ENCODE peak calls at places on chromosomes 13 and 19, in five cellular contexts. G is HCT116, R is HepG2, M is H1, W is SK-N-SH. L is an unnamed sample.

GRCh38 chr19:51469629-51470028 is 8.7 kb upstream of the CEACAM18 start:
- DNase-seq in G (no peak), R (no peak), M (no peak), W (no peak), L (no peak)

GRCh38 chr13:33524086-33524485 is 238.5 kb upstream of the STARD13 start:
- DNase-seq in G (no peak), R (no peak), M (no peak), W (no peak), L (peak; percentile 63)

GRCh38 chr13:43783820-43784219 is 3.0 kb downstream of the ENOX1 start:
- DNase-seq in G (no peak), R (no peak), M (no peak), W (peak; percentile 56), L (no peak)

GRCh38 chr19:48510421-48511268 is 990 bp downstream of the LMTK3 start:
- DNase-seq in G (no peak), R (no peak), M (peak; percentile 94), W (peak; percentile 80), L (no peak)

GRCh38 chr19:53868091-53868891 is 608 bp downstream of the MYADM start:
- DNase-seq in G (no peak), R (peak; percentile 47), M (peak; percentile 71), W (peak; percentile 67), L (peak; percentile 34)

GRCh38 chr19:33438987-33439781 is 65.7 kb downstream of the CEBPG start:
- DNase-seq in G (no peak), R (no peak), M (no peak), W (no peak), L (no peak)

GRCh38 chr19:4732680-4733114 is 9.1 kb upstream of the DPP9 start:
- DNase-seq in G (peak; percentile 58), R (peak; percentile 63), M (peak; percentile 66), W (peak; percentile 87), L (peak; percentile 81)

GRCh38 chr19:31285744-31286143 is 63.5 kb downstream of the TSHZ3 start:
- DNase-seq in G (no peak), R (no peak), M (no peak), W (no peak), L (no peak)

GRCh38 chr19:38073806-38074685 is 150.0 kb downstream of the DPF1 start:
- DNase-seq in G (no peak), R (peak; percentile 67), M (peak; percentile 65), W (peak; percentile 69), L (peak; percentile 43)

GRCh38 chr19:44019498-44019897 is 5.7 kb upstream of the ZNF222 start:
- DNase-seq in G (no peak), R (no peak), M (no peak), W (no peak), L (no peak)

GRCh38 chr19:42528354-42529247 is at the start of gene CEACAM1:
- DNase-seq in G (no peak), R (peak; percentile 75), M (peak; percentile 43), W (no peak), L (peak; percentile 59)

GRCh38 chr19:16449330-16449961 is 22.3 kb downstream of the EPS15L1 start:
- DNase-seq in G (no peak), R (no peak), M (no peak), W (no peak), L (no peak)

GRCh38 chr19:5246554-5247155 is 94.0 kb downstream of the PTPRS start:
- DNase-seq in G (no peak), R (no peak), M (no peak), W (no peak), L (no peak)

GRCh38 chr13:40186041-40186440 is 480.4 kb downstream of the FOXO1 start:
- DNase-seq in G (no peak), R (no peak), M (no peak), W (no peak), L (no peak)

GRCh38 chr19:30444253-30444671 is 72.1 kb downstream of the ZNF536 start:
- DNase-seq in G (no peak), R (no peak), M (no peak), W (no peak), L (no peak)

GRCh38 chr19:12270854-12271253 is 23.8 kb downstream of the ZNF44 start:
- DNase-seq in G (no peak), R (no peak), M (no peak), W (no peak), L (no peak)

GRCh38 chr19:38250821-38251563 is 5.2 kb downstream of the PPP1R14A start:
- DNase-seq in G (no peak), R (peak; percentile 82), M (peak; percentile 70), W (no peak), L (no peak)

GRCh38 chr13:28819748-28820098 is 416 bp upstream of the MTUS2 start:
- DNase-seq in G (no peak), R (peak; percentile 9), M (peak; percentile 92), W (peak; percentile 85), L (peak; percentile 65)

GRCh38 chr19:46492841-46493235 is 2.8 kb downstream of the PNMA8B start:
- DNase-seq in G (no peak), R (no peak), M (no peak), W (peak; percentile 50), L (no peak)

GRCh38 chr13:92566767-92567166 is 659.8 kb upstream of the GPC6 start:
- DNase-seq in G (no peak), R (no peak), M (no peak), W (no peak), L (no peak)

GRCh38 chr19:572891-573825 is 762 bp downstream of the BSG start:
- DNase-seq in G (no peak), R (no peak), M (no peak), W (peak; percentile 69), L (peak; percentile 56)

DNA sequence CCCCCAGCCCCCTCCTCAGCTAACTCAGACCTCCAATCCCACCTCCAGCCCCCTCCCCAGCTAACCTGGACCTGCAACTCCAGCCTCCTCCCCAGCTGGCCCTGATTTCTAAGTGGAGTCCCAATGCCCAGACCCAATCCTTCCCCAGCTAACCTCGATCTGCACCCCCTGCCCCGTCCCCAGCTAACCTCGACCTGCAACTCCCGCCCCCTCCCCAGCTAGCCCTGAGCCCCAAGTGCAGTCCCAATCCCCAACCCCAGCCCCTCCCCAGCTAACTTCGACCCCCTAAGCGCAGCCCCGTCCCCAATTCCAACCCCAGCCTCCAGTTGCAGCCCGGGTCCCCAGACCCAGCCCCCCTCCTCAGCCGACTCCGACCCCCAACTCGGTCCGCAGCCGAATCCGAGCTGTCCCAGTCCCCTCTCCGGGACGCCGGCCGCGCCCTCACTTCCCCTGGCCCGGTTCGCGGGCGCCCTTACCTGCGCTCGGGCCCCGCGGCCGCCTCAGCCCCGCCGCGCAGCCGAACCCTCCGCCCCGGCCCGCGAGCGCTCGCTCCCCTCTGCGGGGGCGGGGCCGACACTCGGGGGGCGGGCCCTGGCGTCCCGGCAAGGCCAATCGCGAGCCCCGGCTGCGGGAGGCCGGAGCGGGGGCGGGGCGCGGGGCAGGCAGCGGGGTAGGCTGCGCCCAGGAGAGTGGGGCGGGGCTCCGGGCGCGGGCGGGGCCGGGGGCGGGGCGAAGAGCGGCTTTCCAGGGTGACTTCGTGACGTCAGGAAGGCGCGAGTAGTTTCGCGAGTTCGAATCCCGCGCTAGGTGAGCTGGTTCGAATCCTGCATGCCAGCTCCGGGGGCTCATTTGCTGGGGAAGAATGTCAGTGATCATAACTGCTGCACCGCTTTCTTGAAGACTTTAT is at the start of gene GNG7:
- DNase-seq in G (peak; percentile 68), R (peak; percentile 78), M (peak; percentile 96), W (peak; percentile 100), L (peak; percentile 93)
- TF ChIP-seq JUND in G (no peak), R (no peak), M (no peak), W (no peak), L (no peak)

DNA sequence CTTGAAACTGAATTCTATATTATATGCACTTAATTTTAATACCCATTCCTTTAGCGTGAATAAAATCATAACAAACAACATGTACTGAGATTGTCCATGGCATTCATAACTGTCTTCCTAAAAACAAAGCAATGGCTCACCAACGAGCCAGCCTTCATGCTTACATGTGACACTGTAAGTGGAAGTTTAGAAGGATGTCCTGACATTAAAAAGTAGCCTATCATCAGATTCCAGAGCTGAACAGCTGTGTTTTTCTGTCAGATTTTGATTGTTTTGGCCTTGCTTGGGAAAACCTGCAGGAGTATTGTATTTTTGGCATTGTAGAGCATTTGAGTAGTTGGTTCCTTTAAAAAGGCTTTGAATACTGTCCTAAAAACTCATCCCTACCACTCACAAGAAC is 21.3 kb downstream of the ANKRD10 start:
- DNase-seq in G (no peak), R (no peak), M (no peak), W (no peak), L (no peak)
- TF ChIP-seq JUND in G (no peak), R (no peak), M (no peak), W (no peak), L (no peak)

DNA sequence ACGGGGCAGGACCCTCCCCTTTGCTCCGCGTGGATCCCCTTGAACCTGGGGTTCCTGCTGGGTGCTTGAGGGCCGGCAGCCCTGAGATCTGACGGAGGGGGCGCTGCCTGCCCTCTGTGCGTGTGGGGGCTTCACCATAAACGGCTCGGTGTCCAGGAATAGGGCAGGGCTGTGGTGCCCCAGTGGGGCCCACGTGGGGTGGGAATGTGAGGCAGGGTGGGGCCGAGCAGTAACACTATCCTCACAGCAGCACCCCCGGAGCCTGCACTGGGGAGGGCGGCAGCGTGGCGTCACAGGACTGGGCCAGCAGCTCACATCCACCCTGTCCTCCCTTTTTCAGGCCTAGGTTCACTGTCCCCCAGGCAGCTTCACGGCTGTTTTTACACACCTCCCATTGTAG is 38.0 kb downstream of the GAS6 start:
- DNase-seq in G (no peak), R (no peak), M (no peak), W (no peak), L (no peak)
- TF ChIP-seq JUND in G (no peak), R (no peak), M (no peak), W (no peak), L (no peak)

GRCh38 chr13:111219306-111219705 is 101.1 kb upstream of the TEX29 start:
- DNase-seq in G (no peak), R (no peak), M (no peak), W (no peak), L (no peak)
- TF ChIP-seq JUND in G (no peak), R (no peak), M (no peak), W (no peak), L (no peak)

DNA sequence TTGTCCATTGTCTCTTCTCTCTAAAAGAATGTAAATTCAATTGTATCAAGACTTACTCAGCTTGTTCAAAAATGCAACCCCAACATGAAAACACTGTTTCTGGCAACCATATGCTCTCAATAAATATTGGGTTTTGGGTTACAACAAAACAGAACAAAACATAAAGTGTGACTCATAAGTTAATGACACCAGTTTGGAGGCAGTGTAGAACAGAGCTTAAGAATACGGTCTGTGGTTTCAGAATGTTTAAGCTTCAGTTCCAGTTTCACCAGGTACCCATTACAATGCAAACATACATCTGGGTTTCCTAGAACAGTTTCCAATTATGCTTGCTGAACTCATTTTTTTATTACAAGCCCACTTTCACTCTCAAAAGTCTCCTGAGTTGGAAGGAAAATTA is 285.8 kb upstream of the PCDH9 start:
- DNase-seq in G (no peak), R (no peak), M (no peak), W (no peak), L (peak; percentile 64)
- TF ChIP-seq JUND in G (no peak), R (no peak), M (no peak), W (peak; percentile 37), L (no peak)